ENCODE peak calls at places on chromosomes 1 and 21, in eight cellular contexts. J is H1; N is psoas muscle; X is NCI-H1105; O is activated CD4-positive, alpha-beta T cell treated with anti-CD3 and anti-CD28 coated beads, Interleukin-2, amount 50 U/mL, for 4 hours; S is germinal center; B is SJSA1; C is activated CD8-positive, alpha-beta memory T cell treated with anti-CD3 and anti-CD28 coated beads, Interleukin-2, amount 10 ng/mL, durations not matched to agents 7 days and 5 days. H is an unnamed sample.

GRCh38 chr1:212178830-212179370 is 106.3 kb upstream of the PPP2R5A start:
- DNase-seq in J (no peak), N (no peak), X (no peak), O (no peak), S (no peak), B (no peak), C (no peak), H (no peak)

GRCh38 chr21:44601596-44602473 is 1.4 kb downstream of the KRTAP10-7 start:
- DNase-seq in J (no peak), N (no peak), X (no peak), O (no peak), S (no peak), B (no peak), C (no peak), H (no peak)

GRCh38 chr1:42056460-42056859 is 96.8 kb upstream of the GUCA2B start:
- DNase-seq in J (no peak), N (no peak), X (no peak), O (no peak), S (no peak), B (no peak), C (no peak), H (no peak)

GRCh38 chr1:21631944-21632887 is 36.9 kb downstream of the RAP1GAP start:
- DNase-seq in J (no peak), N (no peak), X (peak), O (no peak), S (no peak), B (no peak), C (no peak), H (no peak)

GRCh38 chr1:117147856-117148588 is 26.5 kb upstream of the TRIM45 start:
- DNase-seq in J (no peak), N (no peak), X (peak), O (no peak), S (no peak), B (peak), C (no peak), H (no peak)

GRCh38 chr1:77832889-77833288 is 53.4 kb downstream of the MIGA1 start:
- DNase-seq in J (no peak), N (no peak), X (peak), O (no peak), S (no peak), B (peak), C (no peak), H (no peak)

GRCh38 chr1:10943991-10944730 is 68.3 kb upstream of the TARDBP start:
- DNase-seq in J (no peak), N (no peak), X (peak), O (no peak), S (no peak), B (peak), C (no peak), H (no peak)

GRCh38 chr1:204398197-204399125 is 13.2 kb downstream of the PPP1R15B start:
- DNase-seq in J (peak), N (no peak), X (peak), O (peak), S (peak), B (peak), C (peak), H (peak)

GRCh38 chr1:188715566-188715965 is 1762.1 kb downstream of the BRINP3 start:
- DNase-seq in J (no peak), N (no peak), X (no peak), O (no peak), S (no peak), B (no peak), C (no peak), H (no peak)

GRCh38 chr1:99266731-99267130 is 2.4 kb downstream of the PLPPR4 start:
- DNase-seq in J (no peak), N (no peak), X (no peak), O (no peak), S (no peak), B (peak), C (no peak), H (no peak)

GRCh38 chr1:212452323-212453155 is 19.8 kb downstream of the NENF start:
- DNase-seq in J (no peak), N (peak), X (no peak), O (no peak), S (no peak), B (no peak), C (no peak), H (no peak)